ENCODE peak calls at places on chromosomes 6 and 20, in five cellular contexts. One of them, this sample, is unnamed.

GRCh38 chr20:48547682-48548081 is 280.1 kb downstream of the PREX1 start:
- DNase-seq in NCI-H1417: no peak
- DNase-seq in stimulated activated effector memory CD8-positive, alpha-beta T cell treated with anti-CD3 and anti-CD28 coated beads, Interleukin-12 subunit alpha, Interleukin-12 subunit beta, amount 100 ng/mL, for 72 hours: no peak
- DNase-seq in NCI-H69: no peak
- DNase-seq in neural crest cell: no peak
- DNase-seq in this sample: no peak

GRCh38 chr6:137936798-137937197 is 69.7 kb downstream of the TNFAIP3 start:
- DNase-seq in NCI-H69: no peak
- DNase-seq in stimulated activated effector memory CD8-positive, alpha-beta T cell treated with anti-CD3 and anti-CD28 coated beads, Interleukin-12 subunit alpha, Interleukin-12 subunit beta, amount 100 ng/mL, for 72 hours: no peak
- DNase-seq in neural crest cell: no peak
- DNase-seq in NCI-H1417: no peak
- DNase-seq in this sample: no peak

GRCh38 chr6:157585274-157586087 is 204.5 kb downstream of the ZDHHC14 start:
- DNase-seq in NCI-H69: no peak
- DNase-seq in neural crest cell: no peak
- DNase-seq in NCI-H1417: no peak
- DNase-seq in stimulated activated effector memory CD8-positive, alpha-beta T cell treated with anti-CD3 and anti-CD28 coated beads, Interleukin-12 subunit alpha, Interleukin-12 subunit beta, amount 100 ng/mL, for 72 hours: no peak
- DNase-seq in this sample: no peak

GRCh38 chr20:3572151-3572550 is 91.0 kb downstream of the GFRA4 start:
- DNase-seq in stimulated activated effector memory CD8-positive, alpha-beta T cell treated with anti-CD3 and anti-CD28 coated beads, Interleukin-12 subunit alpha, Interleukin-12 subunit beta, amount 100 ng/mL, for 72 hours: no peak
- DNase-seq in neural crest cell: no peak
- DNase-seq in NCI-H69: no peak
- DNase-seq in NCI-H1417: no peak
- DNase-seq in this sample: no peak

GRCh38 chr6:147922764-147923163 is 414.3 kb downstream of the SAMD5 start:
- DNase-seq in NCI-H69: peak
- DNase-seq in stimulated activated effector memory CD8-positive, alpha-beta T cell treated with anti-CD3 and anti-CD28 coated beads, Interleukin-12 subunit alpha, Interleukin-12 subunit beta, amount 100 ng/mL, for 72 hours: no peak
- DNase-seq in neural crest cell: no peak
- DNase-seq in NCI-H1417: no peak
- DNase-seq in this sample: no peak

GRCh38 chr6:159761135-159761872 is 541 bp upstream of the ACAT2 start:
- DNase-seq in neural crest cell: peak
- DNase-seq in NCI-H1417: no peak
- DNase-seq in stimulated activated effector memory CD8-positive, alpha-beta T cell treated with anti-CD3 and anti-CD28 coated beads, Interleukin-12 subunit alpha, Interleukin-12 subunit beta, amount 100 ng/mL, for 72 hours: no peak
- DNase-seq in NCI-H69: peak
- DNase-seq in this sample: peak

GRCh38 chr6:39731565-39731964 is 6.4 kb upstream of the KIF6 start:
- DNase-seq in NCI-H1417: no peak
- DNase-seq in stimulated activated effector memory CD8-positive, alpha-beta T cell treated with anti-CD3 and anti-CD28 coated beads, Interleukin-12 subunit alpha, Interleukin-12 subunit beta, amount 100 ng/mL, for 72 hours: no peak
- DNase-seq in neural crest cell: no peak
- DNase-seq in NCI-H69: no peak
- DNase-seq in this sample: no peak

GRCh38 chr20:59055302-59055701 is 12.7 kb upstream of the PRELID3B start:
- DNase-seq in stimulated activated effector memory CD8-positive, alpha-beta T cell treated with anti-CD3 and anti-CD28 coated beads, Interleukin-12 subunit alpha, Interleukin-12 subunit beta, amount 100 ng/mL, for 72 hours: no peak
- DNase-seq in NCI-H69: peak
- DNase-seq in NCI-H1417: no peak
- DNase-seq in neural crest cell: no peak
- DNase-seq in this sample: peak

GRCh38 chr6:137832110-137832509 is 34.9 kb upstream of the TNFAIP3 start:
- DNase-seq in NCI-H1417: no peak
- DNase-seq in neural crest cell: no peak
- DNase-seq in NCI-H69: no peak
- DNase-seq in stimulated activated effector memory CD8-positive, alpha-beta T cell treated with anti-CD3 and anti-CD28 coated beads, Interleukin-12 subunit alpha, Interleukin-12 subunit beta, amount 100 ng/mL, for 72 hours: no peak
- DNase-seq in this sample: peak

GRCh38 chr6:5996701-5997419 is 9.9 kb downstream of the NRN1 start:
- DNase-seq in NCI-H1417: peak
- DNase-seq in NCI-H69: peak
- DNase-seq in neural crest cell: peak
- DNase-seq in stimulated activated effector memory CD8-positive, alpha-beta T cell treated with anti-CD3 and anti-CD28 coated beads, Interleukin-12 subunit alpha, Interleukin-12 subunit beta, amount 100 ng/mL, for 72 hours: no peak
- DNase-seq in this sample: peak